ENCODE peak calls at places on chromosomes 11 and 22, in six cellular contexts. T is kidney, G is GM23338, S is fibroblast of lung, Q is Panc1, Z is HCT116. I is an unnamed sample. For H3K4me1, the result is how much of the 10 kb centered on the place peaks cover.

GRCh38 chr22:33248927-33249326 is 190.7 kb upstream of the SYN3 start:
- DNase-seq in T (no peak), G (no peak), S (no peak), Q (no peak), Z (no peak), I (no peak)

GRCh38 chr11:77345621-77346020 is 44.1 kb upstream of the GDPD4 start:
- DNase-seq in T (no peak), G (no peak), S (peak), Q (no peak), Z (no peak), I (no peak)

GRCh38 chr22:17281026-17281809 is 62.0 kb upstream of the ADA2 start:
- DNase-seq in T (peak), G (no peak), S (no peak), Q (no peak), Z (no peak), I (no peak)

GRCh38 chr11:86749376-86749775 is 51.0 kb upstream of the PRSS23 start:
- DNase-seq in T (no peak), G (peak), S (no peak), Q (no peak), Z (no peak), I (no peak)

GRCh38 chr11:103958475-103959215 is 77.8 kb upstream of the DDI1 start:
- DNase-seq in T (no peak), G (no peak), S (no peak), Q (no peak), Z (no peak), I (no peak)

GRCh38 chr11:85619497-85619896 is 7.6 kb downstream of the DLG2 start:
- DNase-seq in T (no peak), G (no peak), S (peak), Q (no peak), Z (no peak), I (no peak)

GRCh38 chr11:111855506-111855905 is 15.9 kb downstream of the ALG9 start:
- DNase-seq in T (no peak), G (no peak), S (no peak), Q (no peak), Z (no peak), I (no peak)

GRCh38 chr11:124633355-124633754 is 10.7 kb downstream of the TBRG1 start:
- DNase-seq in T (no peak), G (no peak), S (no peak), Q (no peak), Z (no peak), I (no peak)

GRCh38 chr11:6576471-6577373 is 26.7 kb downstream of the RRP8 start:
- DNase-seq in T (no peak), G (peak), S (peak), Q (no peak), Z (no peak), I (no peak)

GRCh38 chr11:102879801-102880200 is 5.0 kb upstream of the MMP12 start:
- DNase-seq in T (no peak), G (no peak), S (no peak), Q (no peak), Z (no peak), I (peak)

GRCh38 chr22:24592144-24592845 is 578 bp downstream of the LRRC75B start:
- DNase-seq in T (peak), G (peak), S (no peak), Q (no peak), Z (no peak), I (no peak)

GRCh38 chr11:22711880-22712279 is 45.5 kb downstream of the GAS2 start:
- DNase-seq in T (no peak), G (no peak), S (no peak), Q (no peak), Z (no peak), I (no peak)

GRCh38 chr11:47786373-47786772 is 19.2 kb upstream of the FNBP4 start:
- DNase-seq in T (no peak), G (no peak), S (peak), Q (no peak), Z (no peak), I (no peak)

GRCh38 chr11:25860677-25861445 is 471.1 kb upstream of the ANO3 start:
- DNase-seq in T (no peak), G (no peak), S (peak), Q (no peak), Z (no peak), I (no peak)

GRCh38 chr11:65439331-65440181 is 17.0 kb downstream of the NEAT1 start:
- DNase-seq in T (no peak), G (no peak), S (peak), Q (no peak), Z (no peak), I (no peak)

GRCh38 chr11:119615003-119615878 is 113.8 kb downstream of the NECTIN1 start:
- DNase-seq in T (no peak), G (no peak), S (peak), Q (peak), Z (peak), I (no peak)

GRCh38 chr22:26447594-26448329 is 18.7 kb downstream of the ASPHD2 start:
- DNase-seq in T (no peak), G (no peak), S (no peak), Q (no peak), Z (no peak), I (no peak)

GRCh38 chr22:46053563-46054090 is 76.7 kb upstream of the WNT7B start:
- DNase-seq in T (peak), G (no peak), S (peak), Q (no peak), Z (no peak), I (peak)

GRCh38 chr11:495537-495931 is 11.5 kb downstream of the RNH1 start:
- DNase-seq in T (no peak), G (no peak), S (no peak), Q (no peak), Z (no peak), I (no peak)

GRCh38 chr22:30425616-30426394 is at the start of gene MTFP1:
- DNase-seq in T (peak), G (peak), S (peak), Q (no peak), Z (no peak), I (peak)

GRCh38 chr11:8698379-8698851 is 15.8 kb downstream of the RPL27A start:
- DNase-seq in T (no peak), G (peak), S (no peak), Q (no peak), Z (no peak), I (no peak)

GRCh38 chr11:35031869-35032268 is 107.1 kb upstream of the CD44 start:
- DNase-seq in T (no peak), G (no peak), S (no peak), Q (peak), Z (no peak), I (no peak)

GRCh38 chr22:39472570-39473556 is 16.1 kb downstream of the MGAT3 start:
- DNase-seq in T (no peak), G (no peak), S (no peak), Q (no peak), Z (no peak), I (peak)

GRCh38 chr11:64620286-64620962 is 29.4 kb downstream of the SLC22A12 start:
- DNase-seq in T (no peak), G (peak), S (no peak), Q (no peak), Z (no peak), I (peak)

GRCh38 chr22:42432020-42432596 is at the start of gene NFAM1:
- DNase-seq in T (peak), G (no peak), S (no peak), Q (no peak), Z (no peak), I (peak)

GRCh38 chr11:21142007-21142406 is 472.6 kb downstream of the NELL1 start:
- DNase-seq in T (no peak), G (peak), S (no peak), Q (no peak), Z (no peak), I (peak)
- TF ChIP-seq CTCF in T (peak), G (peak), S (no peak), Q (no peak), Z (no peak), I (no peak)

DNA sequence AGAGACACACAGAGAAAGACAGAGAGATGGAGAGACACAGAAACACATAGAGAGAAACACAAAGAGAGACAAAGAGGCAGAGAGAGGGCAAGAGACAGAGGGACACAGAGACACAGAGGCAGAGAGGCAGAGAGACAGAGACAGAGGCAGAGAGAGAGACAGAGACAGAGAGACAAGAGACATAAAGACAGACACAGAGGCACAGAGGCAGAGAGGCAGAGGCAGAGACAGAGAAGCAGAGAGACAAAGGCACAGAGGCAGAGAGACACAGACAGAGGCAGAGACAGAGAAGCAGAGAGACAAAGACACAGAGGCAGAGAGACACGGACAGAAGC is 6.3 kb downstream of the TNNI2 start:
- DNase-seq in T (no peak), G (no peak), S (no peak), Q (no peak), Z (no peak), I (no peak)
- H3K4me1 ChIP-seq in T (under half), G (under half), S (under half), Q (under half), Z (under half), I (under half)

GRCh38 chr11:1918436-1919315 is 827 bp upstream of the TNNT3 start:
- DNase-seq in T (no peak), G (no peak), S (no peak), Q (no peak), Z (no peak), I (no peak)

GRCh38 chr11:1916132-1916985 is 3.1 kb upstream of the TNNT3 start:
- DNase-seq in T (no peak), G (no peak), S (no peak), Q (no peak), Z (no peak), I (no peak)

GRCh38 chr11:1919428-1920127 is at the start of gene TNNT3:
- DNase-seq in T (no peak), G (no peak), S (no peak), Q (no peak), Z (no peak), I (no peak)

GRCh38 chr11:1916986-1917522 is 2.4 kb upstream of the TNNT3 start:
- DNase-seq in T (no peak), G (no peak), S (no peak), Q (no peak), Z (no peak), I (no peak)

DNA sequence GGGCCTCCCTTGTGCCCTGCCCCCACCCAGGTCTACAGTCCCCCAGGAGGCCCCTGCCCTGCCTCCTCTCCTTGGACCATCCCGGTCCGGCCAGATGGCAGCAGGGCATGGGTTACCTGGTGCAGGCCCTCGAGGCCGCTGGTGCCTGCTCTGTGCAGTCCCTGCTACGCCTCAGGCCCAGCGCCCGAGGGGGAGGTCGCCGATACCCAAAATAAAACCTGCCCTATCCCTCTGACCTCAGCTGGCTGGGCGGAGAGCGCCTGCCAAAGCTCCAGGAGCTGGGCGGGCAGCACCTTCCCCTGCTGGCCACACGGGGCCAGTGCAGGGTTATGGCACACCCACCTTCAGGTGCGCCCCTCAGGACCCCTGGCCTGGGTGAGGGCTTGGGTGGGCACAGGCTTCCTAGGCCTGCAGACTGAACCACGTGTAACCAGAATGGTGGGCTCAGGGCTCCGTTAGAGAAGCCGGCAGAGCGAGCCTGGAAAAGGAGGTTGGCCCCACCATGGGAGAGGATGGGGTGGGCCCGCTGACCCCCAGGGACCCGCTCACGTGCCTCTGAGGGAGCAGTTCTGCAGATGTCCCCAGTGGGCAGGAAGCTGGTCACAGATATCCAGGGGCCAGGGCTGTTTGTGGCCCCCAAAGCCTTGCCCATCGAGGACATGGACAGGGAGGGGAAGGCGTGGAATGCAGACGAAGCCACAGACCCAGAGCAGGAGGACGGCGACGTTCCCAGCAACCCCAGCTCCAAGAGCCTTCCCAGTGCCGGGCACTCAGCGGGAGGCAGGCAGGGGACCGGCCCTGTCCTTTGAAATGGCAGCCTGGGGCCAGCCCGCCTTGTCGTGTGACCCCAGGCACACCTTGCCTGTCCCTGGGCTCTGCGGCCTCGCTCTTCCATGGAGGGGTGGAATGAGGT is 1.7 kb upstream of the TNNT3 start:
- DNase-seq in T (no peak), G (peak), S (no peak), Q (no peak), Z (no peak), I (no peak)
- TF ChIP-seq CTCF in T (peak), G (peak), S (no peak), Q (peak), Z (peak), I (peak)

GRCh38 chr22:19951351-19951750 is 9.7 kb upstream of the TXNRD2 start:
- DNase-seq in T (no peak), G (no peak), S (no peak), Q (no peak), Z (no peak), I (no peak)
- H3K4me1 ChIP-seq in T (under half), G (under half), S (under half), Q (under half), Z (under half), I (under half)

GRCh38 chr11:59756496-59756840 is 1.3 kb downstream of the STX3 start:
- DNase-seq in T (no peak), G (no peak), S (peak), Q (peak), Z (no peak), I (no peak)

GRCh38 chr11:59755701-59756495 is 722 bp downstream of the STX3 start:
- DNase-seq in T (peak), G (peak), S (peak), Q (peak), Z (peak), I (peak)

GRCh38 chr11:59754494-59754858 is 700 bp upstream of the STX3 start:
- DNase-seq in T (no peak), G (peak), S (peak), Q (no peak), Z (no peak), I (peak)

GRCh38 chr11:59753650-59754493 is 1.3 kb upstream of the STX3 start:
- DNase-seq in T (peak), G (peak), S (peak), Q (peak), Z (peak), I (peak)

GRCh38 chr11:59754859-59755700 is at the start of gene STX3:
- DNase-seq in T (peak), G (peak), S (peak), Q (peak), Z (peak), I (peak)
- TF ChIP-seq CTCF in T (no peak), G (no peak), S (no peak), Q (no peak), Z (no peak), I (no peak)

GRCh38 chr22:37045958-37046357 is 5.6 kb upstream of the KCTD17 start:
- DNase-seq in T (no peak), G (peak), S (peak), Q (no peak), Z (no peak), I (no peak)
- H3K4me1 ChIP-seq in T (under half), G (under half), S (under half), Q (under half), Z (under half), I (under half)

GRCh38 chr11:123434911-123435310 is 4.8 kb downstream of the GRAMD1B start:
- DNase-seq in T (no peak), G (peak), S (no peak), Q (no peak), Z (no peak), I (no peak)

GRCh38 chr11:123439616-123440015 is 9.5 kb downstream of the GRAMD1B start:
- DNase-seq in T (no peak), G (no peak), S (no peak), Q (no peak), Z (no peak), I (no peak)

GRCh38 chr11:123438191-123438627 is 8.1 kb downstream of the GRAMD1B start:
- DNase-seq in T (no peak), G (peak), S (peak), Q (no peak), Z (no peak), I (no peak)

GRCh38 chr11:123434262-123434661 is 4.2 kb downstream of the GRAMD1B start:
- DNase-seq in T (no peak), G (peak), S (peak), Q (no peak), Z (peak), I (peak)

GRCh38 chr11:123437236-123437979 is 7.3 kb downstream of the GRAMD1B start:
- DNase-seq in T (no peak), G (no peak), S (no peak), Q (no peak), Z (no peak), I (no peak)
- TF ChIP-seq CTCF in T (no peak), G (no peak), S (no peak), Q (no peak), Z (no peak), I (no peak)

I was measured in mucosa of descending colon.